ENCODE peak calls at places on chromosomes 1 and 21, in eight cellular contexts. Z is CD8-positive, alpha-beta memory T cell; D is testis; O is OCI-LY7; F is left ventricle myocardium inferior; B is brain microvascular endothelial cell; X is stomach; Q is neural progenitor cell. G is an unnamed sample.

GRCh38 chr1:91098299-91098901 is 76.6 kb upstream of the ZNF644 start:
- DNase-seq in F (no peak), B (no peak), Q (no peak), X (no peak), O (no peak), D (no peak), Z (no peak), G (no peak)

GRCh38 chr1:16153999-16154673 is 1.7 kb downstream of the EPHA2 start:
- DNase-seq in Q (peak), Z (no peak), B (no peak), O (no peak), X (no peak), D (no peak), F (no peak), G (no peak)

GRCh38 chr1:228860911-228861829 is 125.9 kb downstream of the RHOU start:
- DNase-seq in X (peak), Q (no peak), F (no peak), B (peak), O (no peak), Z (no peak), D (peak), G (peak)

GRCh38 chr1:4726620-4727341 is 72.4 kb downstream of the AJAP1 start:
- DNase-seq in Q (no peak), B (no peak), F (no peak), O (no peak), Z (no peak), X (no peak), D (no peak), G (no peak)

GRCh38 chr21:42081931-42082381 is 10.8 kb downstream of the UMODL1 start:
- DNase-seq in Z (no peak), Q (no peak), F (no peak), B (no peak), D (no peak), X (no peak), O (no peak), G (no peak)

GRCh38 chr1:5970623-5971273 is 21.5 kb downstream of the NPHP4 start:
- DNase-seq in X (no peak), Z (no peak), Q (no peak), F (no peak), O (no peak), B (no peak), D (no peak), G (no peak)

GRCh38 chr1:242140871-242141270 is 142.0 kb upstream of the MAP1LC3C start:
- DNase-seq in Q (no peak), D (no peak), F (no peak), O (no peak), B (no peak), Z (no peak), X (no peak), G (no peak)

GRCh38 chr1:216742625-216743024 is 19.4 kb upstream of the ESRRG start:
- DNase-seq in B (no peak), Q (peak), X (no peak), Z (no peak), F (no peak), O (no peak), D (no peak), G (no peak)

GRCh38 chr1:61139324-61140055 is 57.1 kb downstream of the NFIA start:
- DNase-seq in X (no peak), B (peak), D (no peak), Q (peak), O (no peak), F (no peak), Z (no peak), G (no peak)

DNA sequence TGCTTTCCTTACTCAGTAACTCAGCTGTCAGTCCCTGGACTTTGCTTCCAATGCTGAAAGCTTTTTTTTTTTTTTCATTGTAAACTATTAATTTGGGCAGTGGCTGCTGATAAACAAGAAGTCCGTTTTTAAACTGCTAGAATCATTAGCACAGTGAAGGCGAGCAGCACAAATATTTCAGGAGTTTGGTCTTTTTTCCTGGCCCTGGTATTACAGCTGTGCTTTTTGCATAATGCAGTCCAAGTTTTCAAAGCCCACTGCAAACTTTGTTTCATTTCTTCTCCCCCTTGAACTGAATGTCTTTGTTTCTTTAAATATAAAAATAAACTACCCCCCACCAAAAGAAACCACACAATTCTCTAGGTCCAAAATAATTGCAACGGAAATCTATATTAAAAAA is 6.6 kb downstream of the GLIS1 start:
- DNase-seq in D (no peak), B (no peak), Q (no peak), F (no peak), X (no peak), Z (no peak), O (no peak), G (no peak)
- H3K4me3 ChIP-seq in D (no peak), B (peak), Q (no peak), F (no peak), X (no peak), Z (no peak), O (no peak), G (no peak)

DNA sequence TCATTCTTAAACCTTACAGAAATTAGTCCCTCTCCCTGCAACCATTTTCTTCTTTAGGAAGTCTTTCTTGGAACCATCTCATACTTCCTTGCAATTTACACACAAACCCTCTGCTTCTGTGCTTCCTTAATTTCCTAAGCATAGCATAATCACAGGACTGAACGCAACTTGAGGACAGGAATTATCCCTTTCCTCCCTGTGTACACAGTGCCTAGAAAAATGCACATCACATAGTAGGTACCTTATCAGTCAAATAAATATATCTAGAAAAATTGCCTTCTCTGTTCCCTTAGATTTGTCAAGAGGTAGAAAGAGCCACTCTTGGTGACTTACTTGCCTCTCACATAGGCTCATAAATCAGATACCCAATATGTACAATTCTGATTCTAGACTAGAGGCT is 4.9 kb downstream of the ASPM start:
- DNase-seq in D (no peak), B (no peak), F (no peak), Z (no peak), O (no peak), X (no peak), Q (no peak), G (no peak)
- H3K27ac ChIP-seq in D (no peak), B (no peak), F (no peak), Z (no peak), O (no peak), X (no peak), Q (no peak), G (no peak)

GRCh38 chr1:107545056-107545597 is 404.3 kb downstream of the NTNG1 start:
- DNase-seq in X (no peak), O (no peak), B (no peak), Z (no peak), F (no peak), Q (no peak), D (no peak), G (no peak)
- H3K4me3 ChIP-seq in X (no peak), O (no peak), B (no peak), Z (no peak), F (no peak), Q (no peak), D (no peak), G (no peak)

DNA sequence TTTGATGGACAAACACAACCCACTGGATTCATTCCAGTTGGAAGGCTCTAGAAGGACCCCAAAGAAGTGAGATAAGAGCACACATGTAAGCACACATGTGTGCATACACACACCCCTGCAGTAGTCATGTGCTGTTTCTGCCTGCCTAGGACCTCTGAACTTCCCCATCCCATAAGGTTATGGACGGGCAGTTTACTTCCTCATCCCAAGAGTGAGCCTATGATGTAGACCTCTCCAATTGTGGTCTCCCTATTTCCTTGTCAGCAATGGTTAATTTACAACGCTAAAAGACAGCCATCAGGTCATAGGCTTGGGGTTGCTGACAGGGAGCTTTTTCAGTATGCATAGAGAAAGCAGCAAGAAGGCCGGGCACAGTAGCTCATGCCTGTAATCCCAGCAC is 15.4 kb upstream of the ADAR start:
- DNase-seq in X (no peak), F (no peak), O (no peak), B (no peak), D (no peak), Q (no peak), Z (no peak), G (no peak)
- H3K27ac ChIP-seq in X (no peak), F (peak), O (no peak), B (no peak), D (no peak), Q (no peak), Z (no peak), G (no peak)

DNA sequence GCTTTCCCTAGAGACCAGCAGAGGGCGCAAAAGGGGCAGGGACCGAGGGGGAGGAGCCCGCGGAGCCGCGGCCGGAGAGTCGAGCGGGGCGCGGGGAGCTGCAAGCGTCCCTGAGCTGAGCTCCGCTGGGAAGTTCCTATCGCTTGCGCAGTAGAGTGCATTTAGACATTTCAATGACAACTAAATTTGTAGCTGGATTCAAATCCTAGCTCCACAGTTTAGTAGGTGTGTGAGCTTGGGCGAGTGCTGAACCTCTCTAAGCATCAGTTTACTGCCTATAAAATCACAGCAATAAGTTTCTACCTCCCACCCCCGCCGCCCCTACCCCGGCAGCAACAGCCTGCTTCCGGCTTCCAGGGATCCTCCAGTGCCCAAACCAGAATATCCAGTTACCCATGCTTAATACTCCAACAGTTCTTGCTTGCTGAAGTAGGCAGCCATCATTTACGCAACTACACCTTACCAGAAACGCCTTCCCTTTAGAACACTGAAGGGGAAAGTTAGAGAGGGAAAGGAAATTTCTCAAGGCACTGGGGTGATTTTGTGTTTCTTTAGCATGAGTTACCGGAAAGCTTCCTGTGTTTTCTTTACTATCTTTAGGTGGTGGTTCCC is 9.1 kb downstream of the TLR5 start:
- DNase-seq in Q (peak), F (peak), D (peak), X (peak), B (peak), O (peak), Z (peak), G (peak)
- H3K4me3 ChIP-seq in Q (peak), F (peak), D (peak), X (peak), B (peak), O (no peak), Z (peak), G (peak)

DNA sequence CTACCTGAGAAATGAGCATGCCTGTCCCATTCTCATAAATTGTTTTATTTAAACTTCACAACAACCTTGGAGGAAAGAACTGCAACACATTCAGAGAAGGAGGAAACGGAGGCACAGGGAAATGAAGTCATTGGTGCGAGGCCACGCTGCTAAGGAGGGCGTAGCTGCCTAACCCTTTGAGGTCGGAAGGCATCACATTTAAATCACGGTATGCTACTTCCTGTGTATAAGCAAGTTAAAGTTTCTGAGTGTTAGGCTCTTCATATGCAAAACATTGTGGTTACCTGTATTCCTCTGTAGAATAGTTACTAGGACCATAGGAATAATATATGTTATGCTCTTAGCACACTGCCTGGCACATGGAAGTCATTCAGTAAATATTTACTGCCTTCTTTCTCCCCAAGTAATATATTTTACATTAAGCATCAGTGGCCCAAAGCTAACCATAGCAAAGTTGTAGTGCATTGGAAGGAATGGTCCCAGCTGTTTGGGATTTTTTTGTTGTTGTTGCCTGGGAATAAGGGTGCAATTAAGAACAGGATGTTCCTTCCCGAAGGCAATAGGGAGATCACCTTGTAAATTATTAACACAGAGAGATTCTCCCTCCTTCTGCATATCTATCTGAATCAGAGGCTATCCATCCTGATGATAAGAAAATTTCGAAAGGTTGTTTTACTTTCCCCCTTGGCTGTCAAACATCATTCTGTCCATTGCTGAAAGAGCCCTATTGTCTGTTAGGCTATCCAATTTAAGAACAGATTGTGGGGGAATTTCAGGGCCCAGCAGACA is 192.2 kb upstream of the C8B start:
- DNase-seq in Q (no peak), O (peak), Z (no peak), X (no peak), D (no peak), F (no peak), B (no peak), G (no peak)
- H3K27ac ChIP-seq in Q (no peak), O (no peak), Z (no peak), X (no peak), D (no peak), F (no peak), B (no peak), G (no peak)

GRCh38 chr1:234864116-234864515 is 254.1 kb upstream of the IRF2BP2 start:
- DNase-seq in O (no peak), Q (no peak), B (no peak), Z (no peak), D (no peak), X (no peak), F (no peak), G (no peak)

GRCh38 chr1:234862360-234862943 is 252.5 kb upstream of the IRF2BP2 start:
- DNase-seq in Q (no peak), D (no peak), B (no peak), O (no peak), Z (no peak), F (no peak), X (no peak), G (no peak)

GRCh38 chr1:234865171-234866006 is 255.4 kb upstream of the IRF2BP2 start:
- DNase-seq in B (no peak), O (no peak), X (no peak), D (no peak), Q (no peak), F (no peak), Z (no peak), G (no peak)

GRCh38 chr1:234862944-234863515 is 253.1 kb upstream of the IRF2BP2 start:
- DNase-seq in Q (peak), X (peak), F (peak), O (no peak), Z (no peak), B (peak), D (peak), G (no peak)

DNA sequence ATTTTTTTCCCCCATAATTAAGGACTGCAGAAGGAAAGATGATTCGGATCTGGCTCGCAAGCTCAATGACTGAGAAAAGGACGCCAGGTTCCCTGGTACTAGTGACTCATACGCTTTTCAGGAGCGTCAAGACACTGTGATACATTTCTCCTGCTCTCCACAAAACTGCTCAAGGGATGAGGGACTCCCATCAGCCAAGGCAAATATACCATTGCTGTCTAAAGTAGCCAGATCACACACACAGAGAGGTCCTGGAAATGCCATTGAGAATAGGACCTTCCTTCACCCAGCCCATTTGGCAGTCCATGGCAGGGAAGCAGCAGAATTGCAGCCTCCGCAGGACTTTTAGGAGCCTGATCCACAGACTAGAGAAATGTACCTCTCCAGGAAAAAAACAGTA is 253.6 kb upstream of the IRF2BP2 start:
- DNase-seq in B (peak), X (no peak), F (no peak), D (no peak), Q (no peak), O (no peak), Z (no peak), G (no peak)
- H3K4me3 ChIP-seq in B (no peak), X (no peak), F (no peak), D (no peak), Q (no peak), O (no peak), Z (no peak), G (no peak)

DNA sequence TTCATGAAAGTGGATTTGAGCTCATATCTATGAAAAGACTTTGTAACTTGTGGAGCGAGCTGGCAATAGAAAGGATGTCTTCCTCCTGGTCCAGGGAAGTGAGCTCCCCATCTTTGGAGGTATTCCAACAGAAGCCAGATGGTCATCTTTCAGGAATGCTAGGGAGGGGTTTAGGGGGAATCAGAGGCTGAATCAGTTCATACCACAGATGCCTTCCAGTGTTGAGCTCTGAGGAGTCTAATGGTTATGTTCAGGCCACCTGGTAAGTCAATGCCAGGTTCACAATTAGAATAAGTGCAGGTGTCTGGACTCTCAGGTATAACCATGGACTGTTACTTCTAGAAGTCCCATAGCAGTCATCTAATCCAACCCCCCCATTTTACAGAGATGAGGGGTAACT is 119.1 kb downstream of the ACTL8 start:
- DNase-seq in O (no peak), Q (no peak), X (no peak), D (no peak), B (peak), Z (no peak), F (no peak), G (peak)
- H3K27ac ChIP-seq in O (no peak), Q (no peak), X (no peak), D (no peak), B (peak), Z (no peak), F (peak), G (peak)

GRCh38 chr1:169508432-169509338 is 22.9 kb upstream of the SLC19A2 start:
- DNase-seq in X (no peak), B (no peak), Q (no peak), F (no peak), Z (no peak), O (no peak), D (no peak), G (no peak)

GRCh38 chr1:169513208-169513607 is 27.5 kb upstream of the SLC19A2 start:
- DNase-seq in F (no peak), B (no peak), O (no peak), X (no peak), D (no peak), Z (no peak), Q (no peak), G (no peak)

GRCh38 chr1:169509354-169509753 is 23.6 kb upstream of the SLC19A2 start:
- DNase-seq in Z (no peak), O (no peak), B (no peak), D (no peak), F (no peak), X (no peak), Q (no peak), G (no peak)

GRCh38 chr1:169510060-169510459 is 24.3 kb upstream of the SLC19A2 start:
- DNase-seq in X (no peak), F (no peak), O (no peak), Z (no peak), Q (no peak), B (no peak), D (no peak), G (no peak)

DNA sequence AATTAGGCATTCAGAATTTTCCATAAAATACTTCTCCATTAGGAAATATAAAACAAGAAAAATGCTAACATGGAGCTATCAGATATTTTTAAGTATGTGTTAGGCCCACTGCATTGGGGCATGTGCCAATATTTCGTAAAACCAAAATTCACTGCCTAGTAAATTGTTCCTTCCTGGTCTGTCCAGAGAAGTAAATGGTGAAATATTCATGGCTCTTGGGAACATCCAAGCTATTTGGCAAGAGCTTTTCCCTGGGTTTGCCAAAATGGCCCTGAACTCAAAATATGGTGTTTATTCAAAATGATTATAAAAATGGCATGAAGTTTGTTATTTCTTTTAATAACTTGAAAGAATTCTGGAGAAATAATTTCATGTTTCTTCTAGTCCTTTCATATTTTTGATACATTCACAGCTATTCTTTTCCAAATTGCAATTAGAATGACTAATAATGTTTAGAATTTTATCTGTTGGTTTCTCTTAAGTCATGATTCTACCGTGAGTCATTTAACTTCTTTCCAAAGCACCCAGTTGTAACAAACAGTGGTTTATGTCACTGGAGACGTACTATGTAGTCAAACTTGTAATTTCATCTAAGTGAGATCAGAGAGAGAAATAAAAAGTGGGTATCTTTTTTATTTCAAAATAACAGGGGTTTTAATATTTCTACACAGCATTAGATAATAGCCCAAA is 25.7 kb upstream of the SLC19A2 start:
- DNase-seq in D (peak), F (no peak), Z (no peak), O (no peak), B (peak), X (no peak), Q (no peak), G (peak)
- H3K4me3 ChIP-seq in D (no peak), F (no peak), Z (no peak), O (no peak), B (no peak), X (no peak), Q (no peak), G (no peak)